ENCODE peak calls at places on chromosomes 5 and 9, in seven cellular contexts. One of them, this sample, is unnamed.

GRCh38 chr5:52786391-52786790 is 1.3 kb upstream of the ITGA1 start:
- DNase-seq in amygdala: no peak
- DNase-seq in fibroblast of the aortic adventitia: no peak
- DNase-seq in tibial artery: no peak
- DNase-seq in AG04449: no peak
- DNase-seq in cerebellar cortex: no peak
- DNase-seq in left lobe of liver: no peak
- DNase-seq in this sample: no peak

GRCh38 chr5:107764976-107765684 is 94.4 kb upstream of the EFNA5 start:
- DNase-seq in left lobe of liver: no peak
- DNase-seq in amygdala: no peak
- DNase-seq in AG04449: no peak
- DNase-seq in cerebellar cortex: no peak
- DNase-seq in fibroblast of the aortic adventitia: no peak
- DNase-seq in tibial artery: no peak
- DNase-seq in this sample: no peak

GRCh38 chr5:127006711-127007110 is 23.6 kb downstream of the MARCHF3 start:
- DNase-seq in AG04449: no peak
- DNase-seq in amygdala: no peak
- DNase-seq in fibroblast of the aortic adventitia: peak
- DNase-seq in left lobe of liver: no peak
- DNase-seq in cerebellar cortex: no peak
- DNase-seq in tibial artery: no peak
- DNase-seq in this sample: no peak

GRCh38 chr5:81303563-81303962 is 2.2 kb downstream of the ZCCHC9 start:
- DNase-seq in fibroblast of the aortic adventitia: peak
- DNase-seq in cerebellar cortex: no peak
- DNase-seq in left lobe of liver: no peak
- DNase-seq in tibial artery: no peak
- DNase-seq in AG04449: no peak
- DNase-seq in amygdala: no peak
- DNase-seq in this sample: no peak

GRCh38 chr5:148532962-148533670 is 121.2 kb downstream of the HTR4 start:
- DNase-seq in tibial artery: no peak
- DNase-seq in AG04449: no peak
- DNase-seq in left lobe of liver: no peak
- DNase-seq in amygdala: no peak
- DNase-seq in cerebellar cortex: no peak
- DNase-seq in fibroblast of the aortic adventitia: no peak
- DNase-seq in this sample: no peak

GRCh38 chr9:72443855-72444254 is 77.6 kb upstream of the TMC1 start:
- DNase-seq in cerebellar cortex: no peak
- DNase-seq in left lobe of liver: no peak
- DNase-seq in fibroblast of the aortic adventitia: no peak
- DNase-seq in tibial artery: no peak
- DNase-seq in amygdala: no peak
- DNase-seq in AG04449: no peak
- DNase-seq in this sample: peak

GRCh38 chr5:151925396-151925750 is 722 bp upstream of the GLRA1 start:
- DNase-seq in amygdala: no peak
- DNase-seq in AG04449: no peak
- DNase-seq in cerebellar cortex: peak
- DNase-seq in left lobe of liver: no peak
- DNase-seq in fibroblast of the aortic adventitia: no peak
- DNase-seq in tibial artery: no peak
- DNase-seq in this sample: no peak

GRCh38 chr5:150502847-150503246 is 5.1 kb upstream of the NDST1 start:
- DNase-seq in left lobe of liver: no peak
- DNase-seq in cerebellar cortex: no peak
- DNase-seq in tibial artery: no peak
- DNase-seq in amygdala: no peak
- DNase-seq in AG04449: no peak
- DNase-seq in fibroblast of the aortic adventitia: no peak
- DNase-seq in this sample: no peak

GRCh38 chr5:159452480-159453167 is 122.3 kb upstream of the IL12B start:
- DNase-seq in AG04449: no peak
- DNase-seq in fibroblast of the aortic adventitia: no peak
- DNase-seq in cerebellar cortex: no peak
- DNase-seq in tibial artery: no peak
- DNase-seq in amygdala: no peak
- DNase-seq in left lobe of liver: no peak
- DNase-seq in this sample: no peak

GRCh38 chr9:130220351-130220750 is 45.2 kb upstream of the HMCN2 start:
- DNase-seq in tibial artery: no peak
- DNase-seq in amygdala: no peak
- DNase-seq in fibroblast of the aortic adventitia: peak
- DNase-seq in AG04449: no peak
- DNase-seq in left lobe of liver: no peak
- DNase-seq in cerebellar cortex: no peak
- DNase-seq in this sample: no peak

GRCh38 chr9:16414451-16414850 is 456.0 kb downstream of the BNC2 start:
- DNase-seq in AG04449: no peak
- DNase-seq in cerebellar cortex: no peak
- DNase-seq in left lobe of liver: no peak
- DNase-seq in fibroblast of the aortic adventitia: no peak
- DNase-seq in tibial artery: no peak
- DNase-seq in amygdala: no peak
- DNase-seq in this sample: no peak

GRCh38 chr5:56971275-56971674 is 19.4 kb upstream of the MIER3 start:
- DNase-seq in amygdala: no peak
- DNase-seq in tibial artery: no peak
- DNase-seq in fibroblast of the aortic adventitia: no peak
- DNase-seq in left lobe of liver: no peak
- DNase-seq in cerebellar cortex: no peak
- DNase-seq in AG04449: no peak
- DNase-seq in this sample: no peak

GRCh38 chr5:60487885-60488425 is 212.0 kb downstream of the DEPDC1B start:
- DNase-seq in cerebellar cortex: no peak
- DNase-seq in tibial artery: no peak
- DNase-seq in fibroblast of the aortic adventitia: peak
- DNase-seq in AG04449: no peak
- DNase-seq in left lobe of liver: no peak
- DNase-seq in amygdala: no peak
- DNase-seq in this sample: no peak

GRCh38 chr5:109654455-109654854 is 35.3 kb upstream of the MAN2A1 start:
- DNase-seq in amygdala: no peak
- DNase-seq in left lobe of liver: no peak
- DNase-seq in fibroblast of the aortic adventitia: no peak
- DNase-seq in tibial artery: no peak
- DNase-seq in AG04449: no peak
- DNase-seq in cerebellar cortex: no peak
- DNase-seq in this sample: no peak

GRCh38 chr5:90434116-90434714 is 24.7 kb upstream of the CETN3 start:
- DNase-seq in amygdala: peak
- DNase-seq in tibial artery: no peak
- DNase-seq in fibroblast of the aortic adventitia: peak
- DNase-seq in AG04449: no peak
- DNase-seq in cerebellar cortex: peak
- DNase-seq in left lobe of liver: no peak
- DNase-seq in this sample: no peak

GRCh38 chr5:72883850-72884249 is 67.4 kb downstream of the TNPO1 start:
- DNase-seq in tibial artery: no peak
- DNase-seq in left lobe of liver: no peak
- DNase-seq in AG04449: no peak
- DNase-seq in cerebellar cortex: no peak
- DNase-seq in fibroblast of the aortic adventitia: no peak
- DNase-seq in amygdala: no peak
- DNase-seq in this sample: no peak

GRCh38 chr5:107955321-107955720 is 284.6 kb upstream of the EFNA5 start:
- DNase-seq in fibroblast of the aortic adventitia: no peak
- DNase-seq in left lobe of liver: no peak
- DNase-seq in tibial artery: no peak
- DNase-seq in AG04449: no peak
- DNase-seq in cerebellar cortex: no peak
- DNase-seq in amygdala: no peak
- DNase-seq in this sample: no peak

GRCh38 chr5:127961006-127961763 is 122.4 kb upstream of the SLC12A2 start:
- DNase-seq in amygdala: no peak
- DNase-seq in AG04449: no peak
- DNase-seq in left lobe of liver: no peak
- DNase-seq in fibroblast of the aortic adventitia: no peak
- DNase-seq in tibial artery: no peak
- DNase-seq in cerebellar cortex: peak
- DNase-seq in this sample: no peak

GRCh38 chr5:172429201-172429940 is 25.0 kb downstream of the SH3PXD2B start:
- DNase-seq in cerebellar cortex: no peak
- DNase-seq in amygdala: no peak
- DNase-seq in left lobe of liver: no peak
- DNase-seq in tibial artery: peak
- DNase-seq in AG04449: peak
- DNase-seq in fibroblast of the aortic adventitia: peak
- DNase-seq in this sample: no peak

GRCh38 chr5:61280766-61281427 is 51.2 kb upstream of the ZSWIM6 start:
- DNase-seq in AG04449: no peak
- DNase-seq in fibroblast of the aortic adventitia: no peak
- DNase-seq in cerebellar cortex: peak
- DNase-seq in amygdala: no peak
- DNase-seq in left lobe of liver: no peak
- DNase-seq in tibial artery: no peak
- DNase-seq in this sample: no peak

GRCh38 chr5:180340856-180341255 is 12.3 kb downstream of the GFPT2 start:
- DNase-seq in left lobe of liver: no peak
- DNase-seq in cerebellar cortex: no peak
- DNase-seq in AG04449: no peak
- DNase-seq in fibroblast of the aortic adventitia: peak
- DNase-seq in amygdala: no peak
- DNase-seq in tibial artery: no peak
- DNase-seq in this sample: no peak

GRCh38 chr5:3324421-3325101 is 271.1 kb upstream of the IRX1 start:
- DNase-seq in AG04449: no peak
- DNase-seq in tibial artery: no peak
- DNase-seq in left lobe of liver: no peak
- DNase-seq in cerebellar cortex: no peak
- DNase-seq in fibroblast of the aortic adventitia: no peak
- DNase-seq in amygdala: no peak
- DNase-seq in this sample: no peak

GRCh38 chr5:80987078-80987766 is 27.1 kb downstream of the RASGRF2 start:
- DNase-seq in amygdala: no peak
- DNase-seq in fibroblast of the aortic adventitia: no peak
- DNase-seq in cerebellar cortex: no peak
- DNase-seq in tibial artery: no peak
- DNase-seq in left lobe of liver: no peak
- DNase-seq in AG04449: no peak
- DNase-seq in this sample: no peak

GRCh38 chr9:108859459-108860114 is 2.5 kb upstream of the ACTL7A start:
- DNase-seq in fibroblast of the aortic adventitia: no peak
- DNase-seq in cerebellar cortex: no peak
- DNase-seq in amygdala: no peak
- DNase-seq in left lobe of liver: no peak
- DNase-seq in AG04449: no peak
- DNase-seq in tibial artery: no peak
- DNase-seq in this sample: peak